ENCODE peak calls at places on chromosomes 11 and 22, in seven cellular contexts. U is bronchial epithelial cell; Q is CD8-positive, alpha-beta T cell; D is Peyer's patch; S is AG09309; G is Calu3; C is stomach. T is an unnamed sample.

GRCh38 chr22:35900483-35901168 is 128.0 kb downstream of the RBFOX2 start:
- DNase-seq in U (peak; percentile 86), Q (no peak), D (no peak), S (no peak), G (no peak), C (no peak), T (no peak)

GRCh38 chr11:82308979-82309378 is 424.7 kb downstream of the FAM181B start:
- DNase-seq in U (no peak), Q (no peak), D (no peak), S (no peak), G (no peak), C (no peak), T (no peak)

GRCh38 chr11:35526370-35526792 is 965 bp upstream of the PAMR1 start:
- DNase-seq in U (no peak), Q (no peak), D (no peak), S (no peak), G (no peak), C (no peak), T (no peak)

GRCh38 chr11:71372693-71373657 is 75.2 kb downstream of the DHCR7 start:
- DNase-seq in U (peak; percentile 43), Q (no peak), D (no peak), S (peak; percentile 11), G (peak; percentile 19), C (no peak), T (no peak)

GRCh38 chr11:64359712-64360402 is 895 bp downstream of the RPS6KA4 start:
- DNase-seq in U (no peak), Q (no peak), D (no peak), S (no peak), G (no peak), C (peak; percentile 46), T (no peak)

GRCh38 chr11:95262994-95263764 is 32.2 kb upstream of the SESN3 start:
- DNase-seq in U (no peak), Q (no peak), D (no peak), S (no peak), G (no peak), C (no peak), T (no peak)

GRCh38 chr22:37982938-37983859 is 1.2 kb downstream of the SOX10 start:
- DNase-seq in U (no peak), Q (no peak), D (no peak), S (no peak), G (no peak), C (no peak), T (peak; percentile 36)

GRCh38 chr11:13120691-13121090 is 111.6 kb downstream of the RASSF10 start:
- DNase-seq in U (peak; percentile 98), Q (no peak), D (no peak), S (no peak), G (no peak), C (no peak), T (no peak)

GRCh38 chr11:71334191-71334590 is 81.8 kb upstream of the SHANK2 start:
- DNase-seq in U (no peak), Q (no peak), D (no peak), S (no peak), G (no peak), C (no peak), T (no peak)

GRCh38 chr11:6270584-6271246 is 11.1 kb downstream of the CCKBR start:
- DNase-seq in U (no peak), Q (no peak), D (no peak), S (no peak), G (no peak), C (no peak), T (no peak)

GRCh38 chr11:120199613-120200012 is 11.2 kb upstream of the OAF start:
- DNase-seq in U (no peak), Q (no peak), D (no peak), S (no peak), G (no peak), C (no peak), T (no peak)

GRCh38 chr11:125588505-125588904 is 4.1 kb upstream of the STT3A start:
- DNase-seq in U (peak; percentile 50), Q (no peak), D (no peak), S (no peak), G (no peak), C (no peak), T (no peak)
- TF ChIP-seq CTCF in U (no peak), Q (no peak), D (no peak), S (no peak), G (no peak), C (no peak), T (no peak)

GRCh38 chr11:48207881-48208280 is 8.7 kb upstream of the OR4B1 start:
- DNase-seq in U (no peak), Q (no peak), D (no peak), S (no peak), G (no peak), C (no peak), T (no peak)

GRCh38 chr11:48210052-48210451 is 6.6 kb upstream of the OR4B1 start:
- DNase-seq in U (no peak), Q (no peak), D (no peak), S (no peak), G (peak; percentile 29), C (no peak), T (no peak)
- TF ChIP-seq CTCF in U (no peak), Q (no peak), D (no peak), S (peak; percentile 42), G (no peak), C (no peak), T (no peak)

GRCh38 chr22:43440556-43440955 is 28.7 kb downstream of the MPPED1 start:
- DNase-seq in U (no peak), Q (no peak), D (no peak), S (no peak), G (no peak), C (no peak), T (no peak)

GRCh38 chr22:43443072-43443471 is 31.3 kb downstream of the MPPED1 start:
- DNase-seq in U (no peak), Q (no peak), D (no peak), S (no peak), G (no peak), C (no peak), T (no peak)

GRCh38 chr22:43441216-43441615 is 29.4 kb downstream of the MPPED1 start:
- DNase-seq in U (no peak), Q (no peak), D (no peak), S (no peak), G (no peak), C (no peak), T (no peak)

GRCh38 chr22:43442386-43443060 is 30.7 kb downstream of the MPPED1 start:
- DNase-seq in U (no peak), Q (no peak), D (no peak), S (no peak), G (no peak), C (no peak), T (no peak)

GRCh38 chr22:43441751-43442150 is 29.9 kb downstream of the MPPED1 start:
- DNase-seq in U (no peak), Q (no peak), D (no peak), S (no peak), G (no peak), C (no peak), T (no peak)
- TF ChIP-seq CTCF in U (no peak), Q (no peak), D (no peak), S (no peak), G (no peak), C (no peak), T (no peak)

GRCh38 chr11:72814831-72815618 is 814 bp downstream of the ATG16L2 start:
- DNase-seq in U (peak; percentile 44), Q (no peak), D (no peak), S (no peak), G (peak; percentile 59), C (no peak), T (no peak)
- TF ChIP-seq CTCF in U (no peak), Q (peak; percentile 20), D (no peak), S (peak; percentile 3), G (no peak), C (no peak), T (peak; percentile 8)

GRCh38 chr22:19291218-19291579 is 320 bp downstream of the CLTCL1 start:
- DNase-seq in U (peak; percentile 4), Q (no peak), D (peak; percentile 63), S (no peak), G (peak; percentile 31), C (peak; percentile 31), T (peak; percentile 50)
- TF ChIP-seq CTCF in U (no peak), Q (no peak), D (no peak), S (no peak), G (no peak), C (no peak), T (no peak)

T was measured in progenitor cell of endocrine pancreas.